ENCODE peak calls at places on chromosomes 7 and 10, in four cellular contexts. One of them, this sample, is unnamed.

GRCh38 chr7:12674861-12675260 is 12.6 kb upstream of the ARL4A start:
- DNase-seq in psoas muscle: no peak
- DNase-seq in transverse colon: peak
- DNase-seq in astrocyte of the spinal cord: peak
- DNase-seq in this sample: peak

GRCh38 chr7:131365876-131366275 is 38.2 kb downstream of the MKLN1 start:
- DNase-seq in psoas muscle: no peak
- DNase-seq in transverse colon: no peak
- DNase-seq in astrocyte of the spinal cord: peak
- DNase-seq in this sample: no peak

GRCh38 chr10:13924020-13924725 is 337.4 kb downstream of the PRPF18 start:
- DNase-seq in psoas muscle: no peak
- DNase-seq in transverse colon: no peak
- DNase-seq in astrocyte of the spinal cord: peak
- DNase-seq in this sample: no peak

GRCh38 chr10:37957841-37958240 is 18.6 kb downstream of the ZNF25 start:
- DNase-seq in psoas muscle: no peak
- DNase-seq in transverse colon: no peak
- DNase-seq in astrocyte of the spinal cord: no peak
- DNase-seq in this sample: no peak

GRCh38 chr7:76069238-76069638 is 21.3 kb downstream of the MDH2 start:
- DNase-seq in psoas muscle: peak
- DNase-seq in transverse colon: peak
- DNase-seq in astrocyte of the spinal cord: peak
- DNase-seq in this sample: peak

GRCh38 chr7:45646207-45646821 is 72.1 kb downstream of the ADCY1 start:
- DNase-seq in psoas muscle: no peak
- DNase-seq in transverse colon: no peak
- DNase-seq in astrocyte of the spinal cord: no peak
- DNase-seq in this sample: no peak

GRCh38 chr7:117012284-117013174 is 59.2 kb downstream of the ST7 start:
- DNase-seq in psoas muscle: no peak
- DNase-seq in transverse colon: no peak
- DNase-seq in astrocyte of the spinal cord: peak
- DNase-seq in this sample: no peak

GRCh38 chr10:23534761-23535160 is 95.9 kb downstream of the OTUD1 start:
- DNase-seq in psoas muscle: no peak
- DNase-seq in transverse colon: no peak
- DNase-seq in astrocyte of the spinal cord: no peak
- DNase-seq in this sample: no peak

GRCh38 chr7:43491984-43492383 is 90.9 kb upstream of the STK17A start:
- DNase-seq in psoas muscle: no peak
- DNase-seq in transverse colon: no peak
- DNase-seq in astrocyte of the spinal cord: peak
- DNase-seq in this sample: no peak

GRCh38 chr7:95527033-95527775 is 41.5 kb downstream of the ASB4 start:
- DNase-seq in psoas muscle: no peak
- DNase-seq in transverse colon: peak
- DNase-seq in astrocyte of the spinal cord: peak
- DNase-seq in this sample: peak

GRCh38 chr10:30583778-30584415 is 45.7 kb downstream of the LYZL2 start:
- DNase-seq in psoas muscle: peak
- DNase-seq in transverse colon: peak
- DNase-seq in astrocyte of the spinal cord: peak
- DNase-seq in this sample: peak

GRCh38 chr7:13850185-13850752 is 139.2 kb downstream of the ETV1 start:
- DNase-seq in psoas muscle: no peak
- DNase-seq in transverse colon: peak
- DNase-seq in astrocyte of the spinal cord: peak
- DNase-seq in this sample: no peak

GRCh38 chr7:103573479-103574058 is 127.6 kb upstream of the SLC26A5 start:
- DNase-seq in psoas muscle: no peak
- DNase-seq in transverse colon: no peak
- DNase-seq in astrocyte of the spinal cord: peak
- DNase-seq in this sample: no peak

GRCh38 chr10:73750807-73751206 is 6.6 kb downstream of the SEC24C start:
- DNase-seq in psoas muscle: no peak
- DNase-seq in transverse colon: no peak
- DNase-seq in astrocyte of the spinal cord: no peak
- DNase-seq in this sample: no peak

GRCh38 chr10:17181751-17182150 is 19.7 kb downstream of the TRDMT1 start:
- DNase-seq in psoas muscle: no peak
- DNase-seq in transverse colon: no peak
- DNase-seq in astrocyte of the spinal cord: no peak
- DNase-seq in this sample: no peak

GRCh38 chr7:158820656-158821055 is 8.7 kb downstream of the ESYT2 start:
- DNase-seq in psoas muscle: no peak
- DNase-seq in transverse colon: no peak
- DNase-seq in astrocyte of the spinal cord: no peak
- DNase-seq in this sample: no peak

GRCh38 chr7:158078161-158078910 is 509.3 kb downstream of the PTPRN2 start:
- DNase-seq in psoas muscle: no peak
- DNase-seq in transverse colon: no peak
- DNase-seq in astrocyte of the spinal cord: no peak
- DNase-seq in this sample: no peak

GRCh38 chr10:44811072-44811471 is 100.1 kb upstream of the TMEM72 start:
- DNase-seq in psoas muscle: no peak
- DNase-seq in transverse colon: no peak
- DNase-seq in astrocyte of the spinal cord: no peak
- DNase-seq in this sample: no peak

GRCh38 chr7:51644216-51644615 is 327.6 kb upstream of the COBL start:
- DNase-seq in psoas muscle: no peak
- DNase-seq in transverse colon: peak
- DNase-seq in astrocyte of the spinal cord: no peak
- DNase-seq in this sample: no peak

GRCh38 chr7:141053626-141054025 is 20.2 kb upstream of the TMEM178B start:
- DNase-seq in psoas muscle: no peak
- DNase-seq in transverse colon: no peak
- DNase-seq in astrocyte of the spinal cord: no peak
- DNase-seq in this sample: no peak